ENCODE peak calls at places on chromosomes 16 and 17, in eight cellular contexts. X is NCI-H1105, C is AML-193, K is NCI-H1417 treated with DMSO at 0.1 percent for 48 hours, F is COR-L47, Q is HTR-8/SVneo, P is choroid plexus epithelial cell, V is Daoy. I is an unnamed sample.

GRCh38 chr17:72702998-72703397 is 389.5 kb downstream of the SLC39A11 start:
- DNase-seq in X (no peak), C (no peak), K (no peak), F (no peak), Q (no peak), P (no peak), V (peak; percentile 80), I (no peak)

GRCh38 chr16:89599451-89599858 is 14.0 kb upstream of the DPEP1 start:
- DNase-seq in X (no peak), C (peak; percentile 21), K (no peak), F (peak; percentile 47), Q (no peak), P (no peak), V (peak; percentile 59), I (no peak)

GRCh38 chr16:72971370-72971769 is 76.6 kb downstream of the ZFHX3 start:
- DNase-seq in X (no peak), C (no peak), K (no peak), F (no peak), Q (no peak), P (no peak), V (no peak), I (no peak)

GRCh38 chr16:3187798-3188674 is at the start of gene OR1F1:
- DNase-seq in X (peak; percentile 48), C (no peak), K (no peak), F (no peak), Q (peak; percentile 67), P (peak; percentile 53), V (peak; percentile 85), I (peak; percentile 48)

GRCh38 chr17:1090454-1091189 is 89.2 kb downstream of the ABR start:
- DNase-seq in X (no peak), C (no peak), K (no peak), F (no peak), Q (no peak), P (no peak), V (no peak), I (no peak)

GRCh38 chr17:46736100-46736499 is 82.4 kb downstream of the WNT3 start:
- DNase-seq in X (no peak), C (peak; percentile 26), K (no peak), F (no peak), Q (no peak), P (no peak), V (no peak), I (no peak)

GRCh38 chr17:39104046-39104445 is 47.4 kb downstream of the PLXDC1 start:
- DNase-seq in X (no peak), C (no peak), K (no peak), F (no peak), Q (no peak), P (peak; percentile 67), V (no peak), I (no peak)

GRCh38 chr16:50604065-50604418 is 55.8 kb downstream of the NKD1 start:
- DNase-seq in X (no peak), C (no peak), K (no peak), F (no peak), Q (no peak), P (no peak), V (no peak), I (no peak)

GRCh38 chr17:66650490-66650877 is 184.4 kb upstream of the CACNG5 start:
- DNase-seq in X (no peak), C (no peak), K (no peak), F (no peak), Q (no peak), P (no peak), V (no peak), I (no peak)

GRCh38 chr17:82216301-82217119 is 3.9 kb upstream of the CCDC57 start:
- DNase-seq in X (no peak), C (peak; percentile 98), K (no peak), F (no peak), Q (no peak), P (peak; percentile 63), V (peak; percentile 89), I (no peak)

GRCh38 chr17:1304962-1305361 is 25.5 kb downstream of the TRARG1 start:
- DNase-seq in X (no peak), C (no peak), K (no peak), F (no peak), Q (no peak), P (no peak), V (no peak), I (no peak)

GRCh38 chr16:832652-833336 is 32.3 kb upstream of the GNG13 start:
- DNase-seq in X (no peak), C (no peak), K (no peak), F (no peak), Q (no peak), P (no peak), V (no peak), I (no peak)

GRCh38 chr16:61581417-61582046 is 454.7 kb downstream of the CDH8 start:
- DNase-seq in X (no peak), C (no peak), K (no peak), F (no peak), Q (no peak), P (no peak), V (no peak), I (no peak)

GRCh38 chr17:1294157-1294717 is 14.8 kb downstream of the TRARG1 start:
- DNase-seq in X (no peak), C (no peak), K (no peak), F (no peak), Q (no peak), P (no peak), V (no peak), I (no peak)

GRCh38 chr17:74325743-74326379 is at the start of gene KIF19:
- DNase-seq in X (no peak), C (no peak), K (no peak), F (no peak), Q (no peak), P (no peak), V (peak; percentile 63), I (no peak)

GRCh38 chr16:31141489-31142108 is 6.1 kb upstream of the PRSS8 start:
- DNase-seq in X (no peak), C (no peak), K (no peak), F (no peak), Q (no peak), P (no peak), V (no peak), I (no peak)

GRCh38 chr16:15993946-15994665 is 44.7 kb downstream of the ABCC1 start:
- DNase-seq in X (no peak), C (no peak), K (no peak), F (no peak), Q (no peak), P (peak; percentile 72), V (peak; percentile 34), I (no peak)

GRCh38 chr16:54370653-54371052 is 84.1 kb upstream of the IRX3 start:
- DNase-seq in X (no peak), C (no peak), K (no peak), F (no peak), Q (no peak), P (no peak), V (no peak), I (no peak)

GRCh38 chr16:84660973-84661372 is 12.7 kb downstream of the KLHL36 start:
- DNase-seq in X (no peak), C (no peak), K (no peak), F (no peak), Q (no peak), P (no peak), V (no peak), I (no peak)

GRCh38 chr16:75488322-75488721 is 6.9 kb downstream of the CHST6 start:
- DNase-seq in X (no peak), C (no peak), K (no peak), F (no peak), Q (no peak), P (no peak), V (no peak), I (no peak)

GRCh38 chr16:89557230-89557935 is 3.1 kb upstream of the RPL13 start:
- DNase-seq in X (no peak), C (peak; percentile 58), K (no peak), F (peak; percentile 36), Q (peak; percentile 71), P (peak; percentile 88), V (peak; percentile 60), I (no peak)

GRCh38 chr17:35011671-35012216 is 31.4 kb downstream of the LIG3 start:
- DNase-seq in X (no peak), C (no peak), K (no peak), F (no peak), Q (no peak), P (peak; percentile 57), V (no peak), I (no peak)

GRCh38 chr16:2003231-2003826 is 6.3 kb downstream of the ZNF598 start:
- DNase-seq in X (no peak), C (no peak), K (no peak), F (no peak), Q (no peak), P (no peak), V (no peak), I (no peak)

GRCh38 chr16:9195301-9195700 is 103.9 kb downstream of the HAPSTR1 start:
- DNase-seq in X (no peak), C (no peak), K (no peak), F (no peak), Q (no peak), P (no peak), V (no peak), I (no peak)

GRCh38 chr17:48998557-48999440 is 1.6 kb downstream of the IGF2BP1 start:
- DNase-seq in X (no peak), C (no peak), K (no peak), F (no peak), Q (peak; percentile 44), P (peak; percentile 68), V (peak; percentile 48), I (no peak)

I was measured in DMS79.